ENCODE peak calls at places on chromosome 22, in nine cellular contexts. S is PC-9, J is heart left ventricle, V is MM.1S, L is BE2C, A is neural progenitor cell, Q is IMR-90, E is colonic mucosa, M is K562. D is an unnamed sample. For H3K4me1, the result is how much of the 10 kb centered on the place peaks cover.

GRCh38 chr22:44225812-44226211 is 45.1 kb downstream of the PARVG start:
- DNase-seq in S (no peak), J (no peak), V (no peak), L (no peak), A (no peak), Q (no peak), E (no peak), M (no peak), D (no peak)

GRCh38 chr22:17368727-17369552 is at the start of gene CECR2:
- DNase-seq in S (no peak), J (peak), V (peak), L (peak), A (peak), Q (no peak), E (peak), M (peak), D (peak)

GRCh38 chr22:40485813-40486610 is 115.6 kb downstream of the SGSM3 start:
- DNase-seq in S (no peak), J (no peak), V (no peak), L (no peak), A (no peak), Q (peak), E (no peak), M (no peak), D (no peak)

GRCh38 chr22:43812149-43812842 is at the start of gene EFCAB6:
- DNase-seq in S (peak), J (peak), V (peak), L (peak), A (peak), Q (peak), E (peak), M (peak), D (peak)

GRCh38 chr22:36350751-36351594 is 36.8 kb downstream of the MYH9 start:
- DNase-seq in S (no peak), J (no peak), V (no peak), L (no peak), A (no peak), Q (peak), E (peak), M (no peak), D (no peak)

GRCh38 chr22:22925146-22925794 is 37.7 kb downstream of the IGLL5 start:
- DNase-seq in S (no peak), J (no peak), V (no peak), L (no peak), A (no peak), Q (no peak), E (no peak), M (peak), D (no peak)

GRCh38 chr22:21075516-21076138 is 29.9 kb downstream of the LRRC74B start:
- DNase-seq in S (no peak), J (no peak), V (no peak), L (no peak), A (no peak), Q (no peak), E (no peak), M (no peak), D (no peak)

GRCh38 chr22:48536691-48537591 is 1290.7 kb downstream of the BRD1 start:
- DNase-seq in S (no peak), J (no peak), V (no peak), L (no peak), A (no peak), Q (no peak), E (no peak), M (no peak), D (no peak)

GRCh38 chr22:43823353-43823908 is 11.3 kb upstream of the EFCAB6 start:
- DNase-seq in S (no peak), J (no peak), V (no peak), L (no peak), A (peak), Q (no peak), E (no peak), M (no peak), D (no peak)

GRCh38 chr22:26360169-26360885 is 68.7 kb upstream of the ASPHD2 start:
- DNase-seq in S (peak), J (peak), V (peak), L (peak), A (peak), Q (peak), E (peak), M (peak), D (peak)

GRCh38 chr22:17831527-17832251 is 57.4 kb upstream of the BID start:
- DNase-seq in S (no peak), J (no peak), V (no peak), L (no peak), A (no peak), Q (no peak), E (peak), M (no peak), D (no peak)

GRCh38 chr22:30116362-30117117 is 36.3 kb downstream of the HORMAD2 start:
- DNase-seq in S (no peak), J (no peak), V (no peak), L (no peak), A (peak), Q (peak), E (no peak), M (no peak), D (no peak)

GRCh38 chr22:27820896-27821866 is 19.6 kb upstream of the MN1 start:
- DNase-seq in S (no peak), J (no peak), V (no peak), L (no peak), A (peak), Q (no peak), E (no peak), M (no peak), D (no peak)

GRCh38 chr22:48968201-48968959 is 859.3 kb downstream of the BRD1 start:
- DNase-seq in S (peak), J (no peak), V (peak), L (no peak), A (peak), Q (no peak), E (peak), M (peak), D (no peak)

GRCh38 chr22:26975381-26975780 is 318.0 kb downstream of the MIAT start:
- DNase-seq in S (no peak), J (no peak), V (no peak), L (no peak), A (no peak), Q (no peak), E (no peak), M (no peak), D (no peak)

GRCh38 chr22:48894064-48894671 is 933.5 kb downstream of the BRD1 start:
- DNase-seq in S (no peak), J (no peak), V (no peak), L (no peak), A (no peak), Q (no peak), E (peak), M (peak), D (no peak)

GRCh38 chr22:17444204-17444504 is 74.9 kb downstream of the CECR2 start:
- DNase-seq in S (no peak), J (no peak), V (no peak), L (no peak), A (no peak), Q (no peak), E (no peak), M (no peak), D (no peak)

GRCh38 chr22:27318516-27318915 is 483.0 kb downstream of the MN1 start:
- DNase-seq in S (no peak), J (no peak), V (no peak), L (no peak), A (peak), Q (peak), E (peak), M (no peak), D (peak)

GRCh38 chr22:32712644-32713355 is 88.7 kb upstream of the TIMP3 start:
- DNase-seq in S (no peak), J (no peak), V (no peak), L (no peak), A (no peak), Q (no peak), E (no peak), M (no peak), D (no peak)

GRCh38 chr22:26573026-26573662 is 16.8 kb downstream of the TPST2 start:
- DNase-seq in S (no peak), J (peak), V (no peak), L (no peak), A (no peak), Q (peak), E (no peak), M (no peak), D (no peak)

GRCh38 chr22:41286639-41287091 is 678 bp upstream of the RANGAP1 start:
- DNase-seq in S (no peak), J (no peak), V (no peak), L (peak), A (no peak), Q (peak), E (no peak), M (no peak), D (no peak)

GRCh38 chr22:26968873-26969272 is 311.5 kb downstream of the MIAT start:
- DNase-seq in S (no peak), J (no peak), V (no peak), L (no peak), A (no peak), Q (no peak), E (no peak), M (no peak), D (no peak)

GRCh38 chr22:22925795-22926358 is 38.3 kb downstream of the IGLL5 start:
- DNase-seq in S (no peak), J (no peak), V (no peak), L (no peak), A (no peak), Q (no peak), E (no peak), M (peak), D (peak)

GRCh38 chr22:43706151-43706550 is 106.0 kb downstream of the EFCAB6 start:
- DNase-seq in S (no peak), J (no peak), V (no peak), L (no peak), A (no peak), Q (no peak), E (no peak), M (no peak), D (no peak)

GRCh38 chr22:37235897-37236607 is 8.0 kb downstream of the RAC2 start:
- DNase-seq in S (no peak), J (no peak), V (no peak), L (no peak), A (no peak), Q (no peak), E (no peak), M (no peak), D (no peak)

GRCh38 chr22:43242627-43243026 is 55.7 kb upstream of the TTLL12 start:
- DNase-seq in S (no peak), J (no peak), V (no peak), L (no peak), A (no peak), Q (no peak), E (no peak), M (no peak), D (no peak)

GRCh38 chr22:22687638-22688500 is 43.5 kb downstream of the GGTLC2 start:
- DNase-seq in S (no peak), J (no peak), V (peak), L (peak), A (peak), Q (peak), E (peak), M (peak), D (peak)

GRCh38 chr22:37492428-37493344 is 6.5 kb upstream of the MFNG start:
- DNase-seq in S (peak), J (no peak), V (peak), L (peak), A (peak), Q (peak), E (peak), M (peak), D (peak)

GRCh38 chr22:27747396-27748256 is 53.9 kb downstream of the MN1 start:
- DNase-seq in S (no peak), J (no peak), V (no peak), L (no peak), A (no peak), Q (no peak), E (no peak), M (peak), D (no peak)

GRCh38 chr22:39317084-39317755 is 2.2 kb downstream of the RPL3 start:
- DNase-seq in S (peak), J (no peak), V (peak), L (no peak), A (no peak), Q (no peak), E (no peak), M (no peak), D (no peak)

GRCh38 chr22:39318507-39319283 is 728 bp downstream of the RPL3 start:
- DNase-seq in S (no peak), J (no peak), V (peak), L (no peak), A (peak), Q (no peak), E (no peak), M (no peak), D (no peak)

GRCh38 chr22:39317756-39318506 is 1.5 kb downstream of the RPL3 start:
- DNase-seq in S (no peak), J (no peak), V (no peak), L (no peak), A (no peak), Q (peak), E (no peak), M (no peak), D (no peak)

GRCh38 chr22:39315389-39315788 is 4.0 kb downstream of the RPL3 start:
- DNase-seq in S (no peak), J (peak), V (no peak), L (no peak), A (no peak), Q (no peak), E (no peak), M (no peak), D (no peak)

GRCh38 chr22:39316440-39317083 is 2.9 kb downstream of the RPL3 start:
- DNase-seq in S (peak), J (peak), V (peak), L (peak), A (peak), Q (peak), E (peak), M (no peak), D (peak)
- TF ChIP-seq CTCF in S (peak), J (peak), V (peak), L (peak), A (peak), Q (peak), E (peak), M (peak), D (peak)

GRCh38 chr22:19958083-19959042 is 16.7 kb upstream of the TXNRD2 start:
- DNase-seq in S (no peak), J (no peak), V (no peak), L (no peak), A (no peak), Q (peak), E (no peak), M (no peak), D (no peak)
- H3K4me3 ChIP-seq in S (no peak), J (no peak), V (no peak), L (no peak), A (peak), Q (no peak), E (no peak), M (peak), D (peak)

DNA sequence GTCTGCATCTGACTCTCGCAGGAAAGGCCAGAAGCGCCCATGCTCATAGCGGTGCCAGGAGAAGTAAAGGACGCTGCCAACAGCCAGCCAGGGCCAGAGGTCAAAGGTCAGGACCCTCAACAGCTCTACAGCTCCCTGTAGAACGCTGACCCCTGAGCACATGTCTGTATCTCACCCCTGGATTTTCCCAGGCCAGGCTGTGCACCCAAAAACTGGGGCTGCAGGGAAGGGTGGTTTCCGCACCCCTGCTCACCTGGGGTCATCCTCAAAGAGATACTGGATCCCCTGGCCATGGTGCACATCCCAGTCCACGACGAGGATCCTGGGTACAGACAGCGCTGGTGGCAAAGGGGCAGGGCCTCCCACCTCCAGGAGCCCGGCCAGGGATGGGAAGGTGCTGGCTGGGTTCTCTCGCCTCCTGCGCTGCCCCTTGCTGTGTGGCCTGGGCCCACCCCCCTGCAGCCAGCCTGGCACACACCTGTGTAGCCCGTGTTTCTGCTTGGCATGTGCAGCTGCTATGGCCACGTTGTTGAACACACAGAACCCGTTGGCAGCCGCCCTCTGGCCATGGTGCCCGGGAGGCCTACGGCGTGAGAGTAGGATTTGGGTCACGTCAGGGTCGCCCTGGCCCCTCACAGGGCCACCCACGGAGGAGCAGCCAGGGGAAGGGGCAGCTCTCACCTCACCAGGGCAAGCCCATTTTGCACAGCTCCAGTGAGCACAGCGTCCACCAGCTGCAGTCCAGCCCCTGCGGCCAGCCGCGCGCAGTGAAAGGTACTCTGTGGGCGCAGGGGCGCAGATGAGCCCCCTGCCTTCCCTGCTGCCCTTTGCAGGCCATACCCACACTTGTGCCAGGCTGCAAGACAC is 1.4 kb downstream of the HDAC10 start:
- DNase-seq in S (no peak), J (no peak), V (no peak), L (no peak), A (no peak), Q (no peak), E (no peak), M (no peak), D (no peak)
- H3K4me1 ChIP-seq in S (under half), J (under half), V (under half), L (under half), A (under half), Q (under half), E (under half), M (half or more), D (under half)

GRCh38 chr22:45731798-45732495 is 60.3 kb downstream of the ATXN10 start:
- DNase-seq in S (no peak), J (no peak), V (no peak), L (no peak), A (peak), Q (peak), E (no peak), M (no peak), D (peak)
- TF ChIP-seq CTCF in S (peak), J (peak), V (peak), L (peak), A (peak), Q (peak), E (no peak), M (no peak), D (peak)

GRCh38 chr22:46534901-46535630 is 2.4 kb downstream of the CELSR1 start:
- DNase-seq in S (no peak), J (no peak), V (no peak), L (no peak), A (no peak), Q (no peak), E (no peak), M (no peak), D (no peak)

GRCh38 chr22:46533434-46533833 is 4.0 kb downstream of the CELSR1 start:
- DNase-seq in S (peak), J (no peak), V (no peak), L (no peak), A (no peak), Q (no peak), E (no peak), M (peak), D (no peak)

GRCh38 chr22:46528121-46528610 is 9.3 kb downstream of the CELSR1 start:
- DNase-seq in S (peak), J (no peak), V (no peak), L (no peak), A (no peak), Q (peak), E (peak), M (no peak), D (peak)

GRCh38 chr22:46534177-46534776 is 3.1 kb downstream of the CELSR1 start:
- DNase-seq in S (no peak), J (no peak), V (no peak), L (no peak), A (no peak), Q (no peak), E (no peak), M (no peak), D (no peak)

GRCh38 chr22:46531776-46532175 is 5.6 kb downstream of the CELSR1 start:
- DNase-seq in S (no peak), J (no peak), V (no peak), L (no peak), A (no peak), Q (no peak), E (no peak), M (no peak), D (no peak)
- H3K4me3 ChIP-seq in S (no peak), J (no peak), V (no peak), L (no peak), A (no peak), Q (no peak), E (no peak), M (no peak), D (no peak)

GRCh38 chr22:25018009-25018408 is 65.5 kb downstream of the KIAA1671 start:
- DNase-seq in S (no peak), J (no peak), V (no peak), L (no peak), A (no peak), Q (no peak), E (no peak), M (no peak), D (no peak)
- H3K4me1 ChIP-seq in S (under half), J (under half), V (under half), L (under half), A (under half), Q (under half), E (under half), M (under half), D (under half)

DNA sequence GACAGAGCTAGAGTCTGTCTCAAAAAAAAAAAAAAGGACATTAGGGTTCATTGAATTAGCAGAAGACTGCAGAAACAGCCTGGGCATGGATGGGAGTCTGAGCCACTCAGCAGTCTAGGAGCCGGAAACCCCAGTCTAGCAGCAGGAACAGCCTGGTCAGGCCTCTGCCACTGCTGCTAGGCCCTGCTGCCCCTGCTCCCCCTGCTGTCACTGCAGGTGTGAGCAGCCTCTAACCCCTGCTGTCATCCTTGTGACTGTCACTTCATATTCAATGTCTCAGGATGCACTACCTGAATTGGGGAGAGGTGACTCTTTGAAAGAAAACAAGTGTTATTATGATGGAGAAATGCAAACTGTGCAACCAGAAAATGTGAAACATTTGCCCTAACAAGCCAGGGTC is 7.0 kb upstream of the DDX17 start:
- DNase-seq in S (peak), J (no peak), V (peak), L (peak), A (peak), Q (no peak), E (no peak), M (peak), D (no peak)
- TF ChIP-seq CTCF in S (peak), J (peak), V (peak), L (peak), A (peak), Q (no peak), E (no peak), M (peak), D (no peak)